ENCODE peak calls at places on chromosomes 7 and 10, in seven cellular contexts. One of them, this sample, is unnamed.

GRCh38 chr7:35799846-35800717 is 775 bp upstream of the SEPTIN7 start:
- DNase-seq in PC-3: peak
- DNase-seq in foreskin fibroblast: peak
- DNase-seq in Calu3: peak
- DNase-seq in GM12865: peak
- DNase-seq in transverse colon: peak
- DNase-seq in dorsolateral prefrontal cortex: peak
- DNase-seq in this sample: peak

GRCh38 chr7:28180364-28181147 is at the start of gene JAZF1:
- DNase-seq in foreskin fibroblast: peak
- DNase-seq in Calu3: peak
- DNase-seq in transverse colon: peak
- DNase-seq in PC-3: peak
- DNase-seq in GM12865: peak
- DNase-seq in dorsolateral prefrontal cortex: peak
- DNase-seq in this sample: peak

GRCh38 chr10:128045833-128046120 is 80.4 kb downstream of the MKI67 start:
- DNase-seq in PC-3: no peak
- DNase-seq in GM12865: no peak
- DNase-seq in Calu3: no peak
- DNase-seq in foreskin fibroblast: no peak
- DNase-seq in transverse colon: no peak
- DNase-seq in dorsolateral prefrontal cortex: no peak
- DNase-seq in this sample: no peak

GRCh38 chr7:38186593-38187314 is 8.7 kb downstream of the STARD3NL start:
- DNase-seq in PC-3: no peak
- DNase-seq in Calu3: no peak
- DNase-seq in GM12865: no peak
- DNase-seq in transverse colon: no peak
- DNase-seq in foreskin fibroblast: peak
- DNase-seq in dorsolateral prefrontal cortex: no peak
- DNase-seq in this sample: no peak

GRCh38 chr10:102322914-102323313 is 72.6 kb upstream of the NFKB2 start:
- DNase-seq in Calu3: no peak
- DNase-seq in PC-3: no peak
- DNase-seq in dorsolateral prefrontal cortex: no peak
- DNase-seq in GM12865: peak
- DNase-seq in transverse colon: peak
- DNase-seq in foreskin fibroblast: no peak
- DNase-seq in this sample: no peak

GRCh38 chr7:44117801-44118429 is 5.4 kb downstream of the POLD2 start:
- DNase-seq in Calu3: no peak
- DNase-seq in PC-3: no peak
- DNase-seq in foreskin fibroblast: no peak
- DNase-seq in GM12865: no peak
- DNase-seq in transverse colon: no peak
- DNase-seq in dorsolateral prefrontal cortex: no peak
- DNase-seq in this sample: no peak

GRCh38 chr7:128728608-128729007 is 10.6 kb upstream of the CALU start:
- DNase-seq in Calu3: no peak
- DNase-seq in dorsolateral prefrontal cortex: no peak
- DNase-seq in GM12865: no peak
- DNase-seq in foreskin fibroblast: peak
- DNase-seq in PC-3: peak
- DNase-seq in transverse colon: no peak
- DNase-seq in this sample: no peak

GRCh38 chr7:71140264-71140663 is 8.3 kb downstream of the GALNT17 start:
- DNase-seq in dorsolateral prefrontal cortex: no peak
- DNase-seq in GM12865: no peak
- DNase-seq in PC-3: no peak
- DNase-seq in transverse colon: no peak
- DNase-seq in Calu3: no peak
- DNase-seq in foreskin fibroblast: no peak
- DNase-seq in this sample: no peak

GRCh38 chr7:54833021-54833467 is 74.0 kb upstream of the SEC61G start:
- DNase-seq in PC-3: no peak
- DNase-seq in dorsolateral prefrontal cortex: no peak
- DNase-seq in GM12865: no peak
- DNase-seq in transverse colon: no peak
- DNase-seq in Calu3: no peak
- DNase-seq in foreskin fibroblast: no peak
- DNase-seq in this sample: no peak

GRCh38 chr10:34768261-34768971 is 46.7 kb downstream of the PARD3 start:
- DNase-seq in dorsolateral prefrontal cortex: no peak
- DNase-seq in GM12865: no peak
- DNase-seq in Calu3: peak
- DNase-seq in transverse colon: peak
- DNase-seq in foreskin fibroblast: peak
- DNase-seq in PC-3: peak
- DNase-seq in this sample: no peak

GRCh38 chr10:110865184-110865803 is 6.4 kb upstream of the PDCD4 start:
- DNase-seq in dorsolateral prefrontal cortex: no peak
- DNase-seq in foreskin fibroblast: peak
- DNase-seq in Calu3: no peak
- DNase-seq in PC-3: peak
- DNase-seq in transverse colon: no peak
- DNase-seq in GM12865: no peak
- DNase-seq in this sample: no peak

GRCh38 chr10:24440817-24441790 is 232.2 kb downstream of the KIAA1217 start:
- DNase-seq in transverse colon: no peak
- DNase-seq in foreskin fibroblast: peak
- DNase-seq in GM12865: no peak
- DNase-seq in Calu3: no peak
- DNase-seq in PC-3: peak
- DNase-seq in dorsolateral prefrontal cortex: no peak
- DNase-seq in this sample: no peak

GRCh38 chr10:88330174-88330573 is 252.9 kb downstream of the RNLS start:
- DNase-seq in GM12865: no peak
- DNase-seq in PC-3: no peak
- DNase-seq in transverse colon: no peak
- DNase-seq in foreskin fibroblast: no peak
- DNase-seq in dorsolateral prefrontal cortex: no peak
- DNase-seq in Calu3: no peak
- DNase-seq in this sample: no peak

GRCh38 chr10:50604049-50604640 is 19.6 kb downstream of the SGMS1 start:
- DNase-seq in GM12865: peak
- DNase-seq in dorsolateral prefrontal cortex: no peak
- DNase-seq in transverse colon: no peak
- DNase-seq in Calu3: no peak
- DNase-seq in PC-3: peak
- DNase-seq in foreskin fibroblast: peak
- DNase-seq in this sample: no peak

GRCh38 chr10:70523044-70523443 is 44.5 kb downstream of the PALD1 start:
- DNase-seq in GM12865: no peak
- DNase-seq in PC-3: no peak
- DNase-seq in transverse colon: no peak
- DNase-seq in Calu3: no peak
- DNase-seq in dorsolateral prefrontal cortex: no peak
- DNase-seq in foreskin fibroblast: no peak
- DNase-seq in this sample: no peak

GRCh38 chr7:18179058-18179457 is 151.4 kb upstream of the PRPS1L1 start:
- DNase-seq in foreskin fibroblast: no peak
- DNase-seq in dorsolateral prefrontal cortex: no peak
- DNase-seq in Calu3: peak
- DNase-seq in transverse colon: no peak
- DNase-seq in PC-3: peak
- DNase-seq in GM12865: peak
- DNase-seq in this sample: no peak

GRCh38 chr7:132211971-132212370 is 364.3 kb downstream of the PLXNA4 start:
- DNase-seq in Calu3: no peak
- DNase-seq in dorsolateral prefrontal cortex: peak
- DNase-seq in GM12865: no peak
- DNase-seq in transverse colon: no peak
- DNase-seq in PC-3: no peak
- DNase-seq in foreskin fibroblast: no peak
- DNase-seq in this sample: no peak

GRCh38 chr10:46551701-46552525 is 4.5 kb downstream of the GPRIN2 start:
- DNase-seq in GM12865: no peak
- DNase-seq in transverse colon: peak
- DNase-seq in dorsolateral prefrontal cortex: peak
- DNase-seq in PC-3: no peak
- DNase-seq in Calu3: peak
- DNase-seq in foreskin fibroblast: no peak
- DNase-seq in this sample: no peak

DNA sequence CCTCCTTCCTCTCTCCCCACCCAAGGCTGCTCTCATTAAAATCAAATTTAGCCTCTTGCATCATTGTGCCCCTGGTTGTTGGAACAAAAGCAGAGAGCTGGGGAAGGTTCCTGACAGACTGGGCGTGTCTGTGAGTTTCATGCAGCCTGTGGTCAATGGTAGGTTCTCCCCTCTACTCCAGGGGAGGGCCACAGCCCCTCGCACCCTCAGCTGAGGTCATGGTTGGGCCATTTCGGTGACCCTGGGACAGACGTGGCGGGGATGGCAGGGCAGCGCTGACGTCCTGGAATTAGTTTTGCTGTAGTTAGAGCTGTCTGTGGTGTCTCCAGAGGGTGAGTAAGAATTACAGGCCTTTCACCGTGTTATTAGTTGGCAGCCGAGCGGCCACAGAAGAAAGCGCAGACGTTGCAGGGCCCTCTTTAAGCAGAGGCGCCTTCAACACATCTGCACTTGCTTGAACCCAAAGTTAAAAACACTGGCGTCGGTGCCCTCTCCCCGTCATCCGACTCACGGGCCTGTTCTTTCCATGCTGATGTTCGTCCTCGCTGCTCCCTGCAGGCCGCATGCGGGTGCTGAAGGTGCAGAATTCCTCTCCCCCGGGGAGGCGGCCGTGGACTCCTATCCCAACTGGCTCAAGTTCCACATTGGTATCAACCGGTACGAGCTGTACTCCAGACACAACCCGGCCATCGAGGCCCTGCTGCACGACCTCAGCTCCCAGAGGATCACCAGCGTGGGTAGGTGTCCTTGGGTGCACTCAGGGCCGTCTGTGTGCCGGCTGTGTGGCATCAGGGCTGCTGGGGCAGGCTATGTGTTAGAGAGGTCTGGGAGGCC is 2.8 kb downstream of the FAM20C start:
- DNase-seq in dorsolateral prefrontal cortex: no peak
- DNase-seq in GM12865: no peak
- DNase-seq in Calu3: no peak
- DNase-seq in PC-3: no peak
- DNase-seq in transverse colon: no peak
- DNase-seq in foreskin fibroblast: peak
- DNase-seq in this sample: no peak
- TF ChIP-seq CTCF in dorsolateral prefrontal cortex: no peak
- TF ChIP-seq CTCF in GM12865: no peak
- TF ChIP-seq CTCF in Calu3: no peak
- TF ChIP-seq CTCF in PC-3: no peak
- TF ChIP-seq CTCF in transverse colon: no peak
- TF ChIP-seq CTCF in foreskin fibroblast: no peak
- TF ChIP-seq CTCF in this sample: no peak

DNA sequence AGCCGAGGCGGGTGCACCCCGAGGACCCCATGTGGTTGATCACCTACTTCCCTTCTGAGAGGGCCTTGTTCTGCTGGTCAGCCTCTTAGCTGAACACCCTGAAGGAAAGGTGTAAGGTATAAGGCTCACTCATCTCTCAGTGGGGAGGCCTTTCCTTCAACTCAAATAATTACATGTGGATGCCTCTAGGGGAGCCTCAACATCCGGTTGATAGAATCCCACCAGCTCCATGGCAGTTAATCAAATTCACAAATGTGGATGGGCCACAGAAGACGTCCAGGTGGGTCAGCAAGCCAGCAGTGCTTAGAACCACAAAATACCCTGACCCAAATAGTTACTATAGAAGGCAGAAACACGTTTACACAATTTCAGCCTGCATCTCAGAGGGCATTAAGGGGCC is 37.7 kb upstream of the ZNF32 start:
- DNase-seq in PC-3: no peak
- DNase-seq in foreskin fibroblast: no peak
- DNase-seq in Calu3: no peak
- DNase-seq in transverse colon: no peak
- DNase-seq in GM12865: no peak
- DNase-seq in dorsolateral prefrontal cortex: no peak
- DNase-seq in this sample: no peak
- TF ChIP-seq CTCF in PC-3: no peak
- TF ChIP-seq CTCF in foreskin fibroblast: no peak
- TF ChIP-seq CTCF in Calu3: no peak
- TF ChIP-seq CTCF in transverse colon: no peak
- TF ChIP-seq CTCF in GM12865: no peak
- TF ChIP-seq CTCF in dorsolateral prefrontal cortex: no peak
- TF ChIP-seq CTCF in this sample: peak

DNA sequence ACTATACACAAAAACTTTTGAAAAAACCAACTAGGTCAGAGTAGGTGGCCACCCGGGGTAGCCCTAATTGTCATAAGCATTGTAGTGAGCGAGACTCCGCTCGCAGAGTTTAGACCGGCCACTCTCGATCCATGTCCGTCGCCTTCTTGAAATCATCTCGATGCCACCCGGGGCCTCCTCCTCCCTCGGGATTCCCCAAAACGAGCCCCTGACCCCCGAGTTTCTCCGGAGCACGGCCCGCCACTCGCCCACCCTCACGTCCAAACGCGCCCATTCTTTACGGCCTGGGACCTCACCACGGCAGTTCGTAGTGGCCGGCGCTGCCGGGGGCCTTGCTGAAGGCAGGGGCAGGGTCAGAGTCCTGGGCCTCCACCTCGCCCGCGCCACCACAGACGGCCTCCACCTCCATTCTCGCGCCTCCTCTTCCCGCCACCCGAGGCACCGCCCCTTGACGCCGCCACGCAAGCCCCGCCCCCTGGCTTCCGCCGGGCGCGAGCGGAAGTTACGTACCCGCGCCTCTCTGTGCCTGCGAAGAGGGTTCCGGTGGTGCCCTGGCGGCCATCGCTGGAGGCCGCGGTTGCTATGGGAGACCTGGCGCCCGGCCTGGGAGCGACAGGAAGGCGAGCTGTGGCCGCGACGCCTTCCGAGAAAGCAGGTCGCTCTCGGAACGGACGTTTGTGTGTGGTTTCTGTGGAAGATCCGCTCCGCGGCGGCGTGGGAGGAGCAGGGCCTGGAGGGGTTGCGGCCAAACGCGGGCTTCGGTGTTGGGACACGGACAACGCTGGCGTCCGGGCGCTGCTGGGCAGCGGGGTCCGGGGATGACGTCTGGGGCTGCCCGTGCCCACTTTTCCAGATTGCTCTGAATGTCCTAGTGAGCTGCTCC is at the start of gene RFC2:
- DNase-seq in foreskin fibroblast: peak
- DNase-seq in PC-3: peak
- DNase-seq in dorsolateral prefrontal cortex: peak
- DNase-seq in GM12865: peak
- DNase-seq in Calu3: peak
- DNase-seq in transverse colon: peak
- DNase-seq in this sample: peak
- TF ChIP-seq CTCF in foreskin fibroblast: peak
- TF ChIP-seq CTCF in PC-3: no peak
- TF ChIP-seq CTCF in dorsolateral prefrontal cortex: no peak
- TF ChIP-seq CTCF in GM12865: no peak
- TF ChIP-seq CTCF in Calu3: no peak
- TF ChIP-seq CTCF in transverse colon: peak
- TF ChIP-seq CTCF in this sample: no peak

DNA sequence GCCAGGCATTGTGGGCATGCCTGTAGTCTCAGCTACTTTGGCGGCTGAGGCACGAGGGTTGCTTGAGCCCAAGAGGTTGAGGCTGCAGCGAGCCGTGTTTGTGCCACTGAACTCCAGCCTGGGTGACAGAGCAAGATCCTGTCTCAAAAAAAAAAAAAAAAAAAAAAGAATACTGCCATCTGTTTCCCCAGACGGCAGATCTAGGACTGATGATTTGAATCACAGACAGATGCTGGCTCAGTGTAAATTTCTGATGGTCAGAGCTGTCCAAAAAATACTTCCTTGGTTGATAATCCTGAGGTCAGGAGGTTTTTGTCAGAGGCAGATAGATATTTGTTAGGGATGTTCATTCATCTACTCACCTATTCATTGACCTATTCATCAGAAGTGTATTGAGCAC is 130.7 kb downstream of the REEP3 start:
- DNase-seq in PC-3: no peak
- DNase-seq in Calu3: no peak
- DNase-seq in transverse colon: no peak
- DNase-seq in dorsolateral prefrontal cortex: no peak
- DNase-seq in GM12865: no peak
- DNase-seq in foreskin fibroblast: no peak
- DNase-seq in this sample: no peak
- TF ChIP-seq CTCF in PC-3: no peak
- TF ChIP-seq CTCF in Calu3: no peak
- TF ChIP-seq CTCF in transverse colon: no peak
- TF ChIP-seq CTCF in dorsolateral prefrontal cortex: no peak
- TF ChIP-seq CTCF in GM12865: no peak
- TF ChIP-seq CTCF in foreskin fibroblast: no peak
- TF ChIP-seq CTCF in this sample: no peak

This sample was measured in GM13977.